ENCODE peak calls at places on chromosome 12, in seven cellular contexts. I is NCI-H146; M is CD4-positive, CD25-positive, alpha-beta regulatory T cell; T is small intestine; B is hippocampal formation; A is stomach; S is transverse colon. U is an unnamed sample.

GRCh38 chr12:106284294-106285105 is 18.0 kb upstream of the TCP11L2 start:
- DNase-seq in T (no peak), I (no peak), A (no peak), M (no peak), B (no peak), S (no peak), U (no peak)

GRCh38 chr12:109389146-109389545 is 41.4 kb downstream of the MYO1H start:
- DNase-seq in S (no peak), I (no peak), B (no peak), T (no peak), A (no peak), M (peak; percentile 8), U (no peak)

GRCh38 chr12:23895792-23896218 is 53.7 kb downstream of the SOX5 start:
- DNase-seq in S (no peak), M (no peak), A (no peak), I (peak; percentile 90), B (peak; percentile 58), T (no peak), U (peak; percentile 3)

GRCh38 chr12:72267974-72268373 is 4.2 kb upstream of the TRHDE start:
- DNase-seq in B (no peak), T (no peak), I (no peak), A (no peak), M (no peak), S (no peak), U (no peak)

GRCh38 chr12:52526511-52526951 is 6.3 kb upstream of the KRT5 start:
- DNase-seq in S (no peak), B (no peak), T (no peak), M (no peak), I (no peak), A (no peak), U (no peak)

GRCh38 chr12:63457857-63458256 is 210.4 kb downstream of the DPY19L2 start:
- DNase-seq in I (no peak), A (no peak), T (no peak), M (no peak), S (no peak), B (no peak), U (no peak)

GRCh38 chr12:15278816-15279658 is 43.3 kb upstream of the PTPRO start:
- DNase-seq in I (peak; percentile 8), S (peak; percentile 46), A (peak; percentile 94), T (no peak), M (peak; percentile 36), B (no peak), U (no peak)

GRCh38 chr12:38638401-38638800 is 267.0 kb downstream of the CPNE8 start:
- DNase-seq in T (no peak), M (no peak), B (no peak), A (no peak), S (no peak), I (no peak), U (no peak)

GRCh38 chr12:24071842-24072241 is 122.4 kb upstream of the SOX5 start:
- DNase-seq in B (no peak), S (no peak), T (no peak), I (no peak), M (no peak), A (no peak), U (no peak)

GRCh38 chr12:29073631-29074239 is 75.3 kb upstream of the FAR2 start:
- DNase-seq in I (peak; percentile 24), A (no peak), B (peak; percentile 80), S (no peak), M (peak; percentile 59), T (peak; percentile 70), U (peak; percentile 1)

GRCh38 chr12:130064999-130065398 is 97.3 kb upstream of the FZD10 start:
- DNase-seq in I (no peak), M (no peak), A (no peak), S (no peak), T (no peak), B (no peak), U (no peak)

GRCh38 chr12:43776498-43776897 is 17.7 kb downstream of the IRAK4 start:
- DNase-seq in B (no peak), I (peak; percentile 17), S (no peak), M (peak; percentile 49), T (peak; percentile 16), A (no peak), U (no peak)

GRCh38 chr12:6700646-6701051 is at the start of gene PIANP:
- DNase-seq in A (peak; percentile 36), B (no peak), I (peak; percentile 79), M (peak; percentile 37), T (no peak), S (peak; percentile 48), U (no peak)

U was measured in caudate nucleus.